ENCODE peak calls at places on chromosome 4, in four cellular contexts. W, P, O and N are unnamed samples. For H3K4me1, the result is how much of the 10 kb centered on the place peaks cover.

GRCh38 chr4:176547005-176547404 is 227.2 kb downstream of the SPCS3 start:
- DNase-seq in O (peak), W (no peak), P (no peak), N (no peak)

GRCh38 chr4:14169460-14169859 is 541.9 kb upstream of the BOD1L1 start:
- DNase-seq in P (no peak), W (no peak), O (peak), N (no peak)

GRCh38 chr4:90419124-90419711 is 292.0 kb downstream of the CCSER1 start:
- DNase-seq in P (peak), O (peak), W (no peak), N (peak)

GRCh38 chr4:185296665-185297460 is 87.5 kb downstream of the SNX25 start:
- DNase-seq in W (no peak), O (no peak), P (no peak), N (no peak)

GRCh38 chr4:148270600-148270999 is 171.6 kb downstream of the NR3C2 start:
- DNase-seq in P (no peak), W (no peak), O (no peak), N (no peak)

GRCh38 chr4:123825596-123826291 is 429.1 kb downstream of the SPRY1 start:
- DNase-seq in W (no peak), O (peak), P (no peak), N (no peak)

GRCh38 chr4:58776627-58777026 is 1666.4 kb upstream of the IGFBP7 start:
- DNase-seq in P (no peak), O (no peak), W (no peak), N (no peak)

GRCh38 chr4:80393246-80393969 is 57.9 kb downstream of the CFAP299 start:
- DNase-seq in W (no peak), P (no peak), O (peak), N (no peak)

GRCh38 chr4:124483043-124483906 is 229.3 kb downstream of the ANKRD50 start:
- DNase-seq in W (no peak), P (no peak), O (no peak), N (no peak)

GRCh38 chr4:113639311-113639710 is 122.2 kb downstream of the CAMK2D start:
- DNase-seq in W (no peak), O (no peak), P (no peak), N (no peak)

GRCh38 chr4:106035204-106035603 is 139.9 kb downstream of the NPNT start:
- DNase-seq in P (no peak), W (no peak), O (no peak), N (no peak)

GRCh38 chr4:103011378-103012025 is 8.0 kb downstream of the SLC9B1 start:
- DNase-seq in W (no peak), O (peak), P (no peak), N (no peak)

GRCh38 chr4:80154547-80154933 is 42.8 kb upstream of the PRDM8 start:
- DNase-seq in O (no peak), W (no peak), P (no peak), N (no peak)

GRCh38 chr4:52701207-52701606 is 42.1 kb upstream of the USP46 start:
- DNase-seq in P (no peak), W (no peak), O (no peak), N (no peak)

GRCh38 chr4:86338989-86339388 is 20.9 kb downstream of the MAPK10 start:
- DNase-seq in O (peak), P (no peak), W (no peak), N (no peak)

GRCh38 chr4:138892483-138893386 is 122.8 kb upstream of the NOCT start:
- DNase-seq in W (no peak), O (peak), P (no peak), N (no peak)

GRCh38 chr4:54232151-54232688 is 3.1 kb downstream of the PDGFRA start:
- DNase-seq in O (peak), W (no peak), P (no peak), N (no peak)

GRCh38 chr4:87035881-87036509 is 101.2 kb downstream of the AFF1 start:
- DNase-seq in W (no peak), O (no peak), P (no peak), N (no peak)

GRCh38 chr4:42558156-42558555 is 98.7 kb downstream of the ATP8A1 start:
- DNase-seq in P (no peak), O (no peak), W (no peak), N (no peak)

GRCh38 chr4:94472056-94472826 is 20.5 kb downstream of the PDLIM5 start:
- DNase-seq in P (no peak), O (peak), W (no peak), N (no peak)

GRCh38 chr4:13530823-13531608 is 13.3 kb downstream of the NKX3-2 start:
- DNase-seq in O (no peak), W (no peak), P (no peak), N (no peak)

GRCh38 chr4:2179717-2180116 is 62.2 kb downstream of the HAUS3 start:
- DNase-seq in P (no peak), O (no peak), W (no peak), N (no peak)

GRCh38 chr4:146545102-146545501 is 23.4 kb upstream of the SLC10A7 start:
- DNase-seq in W (no peak), P (no peak), O (peak), N (no peak)

GRCh38 chr4:39664828-39665731 is 26.4 kb upstream of the SMIM14 start:
- DNase-seq in O (peak), W (no peak), P (no peak), N (no peak)

GRCh38 chr4:73019462-73020047 is 50.0 kb downstream of the COX18 start:
- DNase-seq in W (no peak), O (peak), P (peak), N (peak)

GRCh38 chr4:14294611-14295010 is 667.1 kb upstream of the BOD1L1 start:
- DNase-seq in P (no peak), W (no peak), O (peak), N (no peak)

GRCh38 chr4:117324851-117325491 is 239.6 kb upstream of the TRAM1L1 start:
- DNase-seq in W (no peak), O (peak), P (no peak), N (no peak)
- H3K4me1 ChIP-seq in W (under half), O (under half), P (under half), N (under half)

GRCh38 chr4:6929735-6930464 is 20.3 kb downstream of the TBC1D14 start:
- DNase-seq in W (no peak), P (no peak), O (no peak), N (no peak)
- H3K4me1 ChIP-seq in W (under half), P (half or more), O (under half), N (under half)

DNA sequence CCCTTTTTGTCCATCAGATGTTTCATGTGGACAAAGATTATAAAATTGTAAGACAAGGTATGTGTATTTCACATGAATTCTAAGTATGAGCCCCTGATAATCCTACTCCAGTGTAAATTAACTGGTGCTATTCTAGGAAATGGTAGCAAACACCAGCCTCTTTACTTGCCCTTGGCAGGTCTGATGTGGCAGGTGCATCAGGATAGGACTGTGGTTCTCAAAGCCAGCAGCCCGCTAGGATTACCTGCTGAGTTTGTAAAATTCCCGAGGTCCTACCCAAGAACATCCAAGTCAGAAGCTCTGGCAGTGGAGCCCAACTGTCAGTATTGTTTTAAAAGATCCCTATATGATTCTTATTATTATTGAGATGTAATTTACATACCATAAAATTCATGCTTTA is 174.0 kb upstream of the ANXA3 start:
- DNase-seq in W (no peak), O (no peak), P (no peak), N (no peak)
- H3K4me1 ChIP-seq in W (under half), O (under half), P (under half), N (under half)

DNA sequence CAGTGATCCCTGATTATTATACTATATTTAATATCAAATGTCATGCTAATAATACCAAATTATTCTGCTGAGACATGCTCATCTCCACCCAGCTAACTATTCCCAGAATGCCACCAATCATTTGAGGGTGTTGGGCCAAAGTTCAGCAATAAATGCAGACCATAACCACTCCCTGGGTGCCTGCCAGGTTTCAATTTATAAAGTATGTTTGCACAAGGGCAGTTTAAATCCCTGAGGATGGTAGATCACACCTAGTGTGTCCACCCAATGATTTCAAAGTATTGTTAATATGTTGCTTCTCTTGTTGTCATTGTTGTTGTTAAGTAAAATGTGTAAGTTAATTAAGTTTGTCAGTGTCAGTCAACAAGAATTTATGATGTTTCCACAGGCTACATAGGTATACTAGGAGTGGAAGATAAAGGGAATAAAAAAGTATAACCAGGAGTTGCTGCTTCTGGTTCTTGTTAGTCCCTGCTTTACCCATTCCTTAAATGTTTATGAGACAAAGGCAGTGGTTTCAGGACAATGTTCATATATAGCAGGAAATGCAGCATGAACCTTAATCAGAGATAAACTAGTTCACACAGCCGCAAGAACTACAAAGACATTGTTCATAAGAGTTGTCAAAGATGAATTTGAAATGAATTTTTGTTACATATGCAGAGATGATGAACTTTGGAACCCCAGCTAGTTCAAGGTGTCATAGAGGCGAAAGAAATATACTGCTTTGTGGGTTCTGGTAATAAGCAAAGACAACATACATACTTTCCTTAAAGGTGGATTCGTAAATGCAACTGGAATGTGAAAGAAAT is 25.5 kb downstream of the HPGD start:
- DNase-seq in O (no peak), P (no peak), W (no peak), N (no peak)
- H3K4me1 ChIP-seq in O (under half), P (under half), W (under half), N (under half)

GRCh38 chr4:3389186-3389878 is 52.4 kb upstream of the HGFAC start:
- DNase-seq in W (no peak), O (no peak), P (no peak), N (no peak)

GRCh38 chr4:3393171-3393570 is 48.6 kb upstream of the HGFAC start:
- DNase-seq in W (no peak), P (no peak), O (no peak), N (no peak)

GRCh38 chr4:3392319-3392718 is 49.4 kb upstream of the HGFAC start:
- DNase-seq in W (no peak), O (no peak), P (no peak), N (no peak)

GRCh38 chr4:3389879-3390840 is 51.6 kb upstream of the HGFAC start:
- DNase-seq in W (no peak), O (no peak), P (no peak), N (no peak)

GRCh38 chr4:3391422-3391821 is 50.3 kb upstream of the HGFAC start:
- DNase-seq in P (no peak), O (no peak), W (no peak), N (no peak)
- H3K4me1 ChIP-seq in P (under half), O (under half), W (under half), N (under half)

DNA sequence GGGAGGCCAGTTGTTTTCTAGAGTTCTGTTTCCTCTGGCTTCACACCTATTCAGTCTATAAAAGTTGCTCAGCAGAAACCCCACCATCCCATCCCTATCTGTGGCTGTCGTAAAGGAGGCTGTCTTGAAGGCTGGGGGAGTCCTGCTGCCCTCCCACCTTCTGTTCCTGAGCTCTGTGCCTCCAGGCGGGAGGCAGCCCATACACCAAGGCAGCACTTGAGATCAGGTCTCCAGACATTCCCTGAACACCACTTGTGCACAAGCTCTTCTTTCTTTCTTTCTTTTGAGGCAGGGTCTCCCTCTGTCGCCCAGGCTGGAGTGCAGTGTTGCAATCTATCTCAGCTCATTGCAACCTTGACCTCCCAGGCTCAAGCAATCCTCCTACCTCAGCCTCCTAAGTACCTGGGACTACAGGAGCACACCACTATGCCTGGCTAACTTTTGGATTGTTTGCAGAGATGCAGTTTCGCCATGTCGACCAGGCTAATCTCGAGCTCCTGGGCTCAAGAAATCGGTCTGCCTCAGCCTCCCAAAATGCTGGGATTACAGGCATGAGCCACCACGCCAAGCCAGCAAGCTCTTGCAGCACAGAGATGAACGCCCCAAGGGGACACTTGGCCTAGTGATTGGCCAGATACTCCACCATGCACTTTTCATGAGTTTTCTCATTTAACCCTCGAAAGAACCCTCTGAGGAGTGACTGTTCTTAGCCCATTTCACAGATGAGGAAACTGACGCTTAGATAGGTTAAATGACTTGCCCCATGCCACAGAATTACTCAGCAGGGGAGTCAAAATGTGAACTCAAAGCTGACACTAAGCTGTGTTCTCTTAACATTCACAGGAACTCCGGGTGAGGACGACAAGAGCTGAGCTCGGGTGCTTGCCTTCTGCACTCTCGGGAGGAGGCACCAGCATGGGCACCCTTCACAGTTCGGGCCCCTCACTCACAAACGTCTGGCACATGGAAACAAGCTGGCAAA is 55.8 kb upstream of the ENPP6 start:
- DNase-seq in W (no peak), P (no peak), O (no peak), N (no peak)
- H3K4me1 ChIP-seq in W (under half), P (under half), O (under half), N (under half)

GRCh38 chr4:110510955-110511544 is 35.1 kb downstream of the ENPEP start:
- DNase-seq in P (peak), W (no peak), O (peak), N (peak)
- H3K4me1 ChIP-seq in P (under half), W (under half), O (under half), N (under half)

DNA sequence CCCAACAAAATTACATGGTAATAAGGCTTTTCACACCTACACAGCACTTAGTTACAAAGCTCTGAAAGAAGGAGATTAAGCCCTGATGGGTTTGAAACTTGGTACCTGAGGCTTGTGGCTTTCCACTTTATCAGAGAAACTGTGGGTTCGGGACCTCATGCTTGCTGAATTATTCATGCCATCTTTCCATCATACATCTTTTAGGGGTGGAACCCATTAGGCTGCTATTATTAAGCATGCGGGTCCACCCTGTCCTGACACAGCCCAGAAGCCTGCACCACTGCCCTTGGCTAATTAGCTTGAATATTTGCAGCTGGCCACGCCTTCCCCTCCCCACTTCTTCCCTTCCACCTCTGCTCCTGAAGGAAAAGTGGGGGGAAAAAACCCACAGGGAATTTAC is 231.5 kb upstream of the GATB start:
- DNase-seq in O (no peak), W (no peak), P (no peak), N (no peak)
- H3K4me1 ChIP-seq in O (under half), W (under half), P (half or more), N (half or more)

GRCh38 chr4:120918092-120918491 is 4.4 kb downstream of the PRDM5 start:
- DNase-seq in P (no peak), O (no peak), W (no peak), N (no peak)
- H3K4me1 ChIP-seq in P (under half), O (under half), W (under half), N (under half)